ENCODE peak calls at places on chromosome 1, in four cellular contexts. F is HepG2, C is SK-N-SH, V is GM12878. Z is an unnamed sample.

GRCh38 chr1:36493524-36493923 is 10.8 kb upstream of the CSF3R start:
- DNase-seq in F (no peak), C (no peak), V (no peak), Z (no peak)

GRCh38 chr1:79982218-79982617 is 975.7 kb upstream of the ADGRL4 start:
- DNase-seq in F (no peak), C (no peak), V (no peak), Z (no peak)

GRCh38 chr1:214155987-214156567 is 124.9 kb upstream of the SMYD2 start:
- DNase-seq in F (no peak), C (peak), V (no peak), Z (no peak)

GRCh38 chr1:207969528-207969927 is 58.6 kb upstream of the CD34 start:
- DNase-seq in F (no peak), C (no peak), V (no peak), Z (no peak)

GRCh38 chr1:42845866-42846256 is 552 bp upstream of the ZNF691 start:
- DNase-seq in F (no peak), C (peak), V (no peak), Z (no peak)

GRCh38 chr1:214993419-214993818 is 89.1 kb upstream of the KCNK2 start:
- DNase-seq in F (no peak), C (no peak), V (no peak), Z (no peak)

GRCh38 chr1:203325004-203325417 is 19.7 kb downstream of the BTG2 start:
- DNase-seq in F (no peak), C (no peak), V (peak), Z (no peak)

GRCh38 chr1:169360415-169360814 is 7.2 kb downstream of the NME7 start:
- DNase-seq in F (no peak), C (no peak), V (no peak), Z (no peak)

GRCh38 chr1:72845342-72845741 is 563.0 kb upstream of the NEGR1 start:
- DNase-seq in F (peak), C (no peak), V (no peak), Z (no peak)

GRCh38 chr1:245448858-245449534 is 294.2 kb downstream of the KIF26B start:
- DNase-seq in F (no peak), C (no peak), V (no peak), Z (no peak)

GRCh38 chr1:32215629-32216505 is 6.3 kb downstream of the TMEM234 start:
- DNase-seq in F (peak), C (peak), V (no peak), Z (peak)
- TF ChIP-seq POLR2AphosphoS5 in F (no peak), C (no peak), V (no peak), Z (no peak)

GRCh38 chr1:19338323-19338762 is 26.2 kb downstream of the SLC66A1 start:
- DNase-seq in F (peak), C (peak), V (no peak), Z (no peak)
- TF ChIP-seq REST in F (no peak), C (no peak), V (no peak), Z (no peak)

GRCh38 chr1:241357366-241358305 is 631 bp upstream of the RGS7 start:
- DNase-seq in F (no peak), C (peak), V (no peak), Z (no peak)
- TF ChIP-seq GABPA in F (no peak), C (no peak), V (no peak), Z (no peak)

GRCh38 chr1:166489670-166490436 is 323.1 kb upstream of the FAM78B start:
- DNase-seq in F (peak), C (no peak), V (peak), Z (peak)
- TF ChIP-seq POLR2AphosphoS5 in F (no peak), C (no peak), V (peak), Z (no peak)

GRCh38 chr1:161098161-161099068 is at the start of gene KLHDC9:
- DNase-seq in F (peak), C (peak), V (peak), Z (peak)
- TF ChIP-seq REST in F (no peak), C (no peak), V (no peak), Z (no peak)

GRCh38 chr1:201228011-201228983 is 37.7 kb downstream of the IGFN1 start:
- DNase-seq in F (no peak), C (no peak), V (no peak), Z (no peak)
- TF ChIP-seq GABPA in F (no peak), C (no peak), V (no peak), Z (no peak)

DNA sequence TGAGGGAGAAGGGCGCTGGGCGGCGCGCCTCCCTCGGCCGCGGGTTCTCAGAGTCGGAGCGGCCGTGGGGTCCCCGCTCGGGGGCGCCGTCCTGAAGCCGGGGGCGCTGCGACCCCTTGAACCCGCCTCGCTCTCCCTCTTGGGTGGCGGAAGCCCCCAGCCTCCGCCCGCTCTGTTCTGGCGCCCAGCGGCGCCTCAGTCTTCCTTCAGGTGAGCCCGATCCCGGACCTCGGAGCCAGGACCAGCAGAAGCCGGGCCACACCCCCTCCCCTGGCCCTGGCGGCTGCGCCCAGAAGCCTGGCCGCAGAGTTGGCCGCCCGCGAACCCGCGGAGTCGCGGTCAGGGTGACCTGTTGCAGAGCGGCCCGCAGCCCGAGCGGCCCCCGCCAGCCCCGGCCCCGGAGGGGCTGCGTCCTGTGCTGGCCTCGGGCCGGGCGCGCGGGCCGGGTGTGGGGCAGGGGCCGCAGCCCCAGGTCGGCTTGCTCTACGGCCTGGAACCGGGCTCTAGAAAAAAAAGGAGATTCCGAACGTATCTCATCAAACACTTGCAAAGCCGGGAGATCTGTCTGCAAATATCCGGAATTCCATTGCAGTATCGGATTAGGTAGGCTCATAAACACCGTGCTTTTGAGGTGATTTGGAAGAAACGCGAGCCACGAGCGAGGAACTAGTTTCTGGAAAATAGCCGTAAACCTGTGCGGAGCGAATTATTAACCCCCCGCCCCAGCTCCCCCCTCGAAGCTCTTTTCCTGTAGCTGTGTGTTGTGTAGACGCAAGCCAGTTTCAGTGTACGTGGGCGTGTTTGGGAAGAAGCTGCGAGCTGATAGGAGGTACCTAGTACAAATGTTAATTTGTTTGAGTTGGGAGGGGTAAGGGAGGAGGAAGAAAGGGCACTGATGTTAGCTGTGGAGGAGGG is 816 bp downstream of the RALGPS2 start:
- DNase-seq in F (peak), C (peak), V (peak), Z (peak)
- TF ChIP-seq POLR2AphosphoS5 in F (peak), C (no peak), V (no peak), Z (no peak)

GRCh38 chr1:228396770-228397453 is 9.7 kb downstream of the TRIM11 start:
- DNase-seq in F (no peak), C (no peak), V (no peak), Z (no peak)
- TF ChIP-seq REST in F (no peak), C (no peak), V (no peak), Z (no peak)